ENCODE peak calls at places on chromosomes 2 and 18, in six cellular contexts. I, N, P, C, Z and M are unnamed samples.

GRCh38 chr2:55056024-55056521 is 5.8 kb upstream of the RTN4 start:
- DNase-seq in I (no peak), P (no peak), C (no peak), N (no peak), Z (peak; percentile 75), M (peak; percentile 40)

GRCh38 chr2:54559593-54560145 is 103.5 kb downstream of the SPTBN1 start:
- DNase-seq in C (peak; percentile 74), I (peak; percentile 37), N (no peak), P (peak; percentile 51), Z (peak; percentile 55), M (peak; percentile 46)

GRCh38 chr2:64325477-64325851 is 128.5 kb upstream of the LGALSL start:
- DNase-seq in Z (peak; percentile 56), P (no peak), C (no peak), N (no peak), I (no peak), M (no peak)

GRCh38 chr2:45496869-45497268 is 114.2 kb downstream of the SRBD1 start:
- DNase-seq in C (no peak), N (no peak), P (no peak), I (no peak), Z (no peak), M (no peak)

GRCh38 chr2:112053917-112054846 is 887 bp upstream of the TMEM87B start:
- DNase-seq in N (peak; percentile 100), Z (peak; percentile 99), P (peak; percentile 99), I (peak; percentile 99), C (peak; percentile 99), M (peak; percentile 97)

GRCh38 chr2:234521536-234521935 is 24.7 kb upstream of the ARL4C start:
- DNase-seq in I (no peak), Z (no peak), N (no peak), C (no peak), P (no peak), M (no peak)

GRCh38 chr2:24163186-24163585 is 11.7 kb upstream of the FAM228A start:
- DNase-seq in C (no peak), Z (no peak), P (no peak), N (no peak), I (no peak), M (no peak)

GRCh38 chr2:127641846-127642510 is 4.0 kb upstream of the GPR17 start:
- DNase-seq in I (no peak), Z (no peak), P (no peak), N (no peak), C (no peak), M (peak; percentile 62)

GRCh38 chr2:17648571-17648970 is 105.0 kb downstream of the SMC6 start:
- DNase-seq in N (no peak), C (no peak), P (no peak), Z (no peak), I (no peak), M (no peak)

GRCh38 chr2:237967463-237967871 is 653 bp downstream of the UBE2F start:
- DNase-seq in P (peak; percentile 71), N (peak; percentile 82), I (peak; percentile 37), Z (no peak), C (peak; percentile 62), M (peak; percentile 76)

GRCh38 chr2:117359266-117359970 is 455.1 kb upstream of the DDX18 start:
- DNase-seq in N (no peak), P (peak; percentile 52), C (no peak), I (no peak), Z (no peak), M (no peak)

GRCh38 chr2:144847347-144848080 is 327.6 kb upstream of the ZEB2 start:
- DNase-seq in N (no peak), I (no peak), P (no peak), Z (no peak), C (no peak), M (no peak)

GRCh38 chr18:63031439-63031838 is 288.1 kb downstream of the BCL2 start:
- DNase-seq in C (no peak), I (no peak), N (no peak), Z (no peak), P (no peak), M (no peak)

GRCh38 chr2:231611273-231612198 is 18.9 kb downstream of the TEX44 start:
- DNase-seq in I (peak; percentile 55), P (peak; percentile 89), N (no peak), Z (peak; percentile 87), C (no peak), M (peak; percentile 86)

GRCh38 chr2:150027164-150027563 is 439.6 kb upstream of the MMADHC start:
- DNase-seq in I (no peak), P (no peak), C (no peak), Z (no peak), N (no peak), M (no peak)

GRCh38 chr2:86622409-86622877 is 1.2 kb downstream of the RNF103 start:
- DNase-seq in N (peak; percentile 75), P (peak; percentile 69), Z (peak; percentile 43), I (peak; percentile 31), C (no peak), M (peak; percentile 50)

GRCh38 chr2:19346983-19347618 is 11.3 kb downstream of the OSR1 start:
- DNase-seq in C (no peak), N (no peak), Z (no peak), I (no peak), P (no peak), M (no peak)

GRCh38 chr2:168060956-168061750 is 186.2 kb downstream of the STK39 start:
- DNase-seq in C (no peak), P (no peak), Z (no peak), N (no peak), I (no peak), M (no peak)

GRCh38 chr2:36615214-36615613 is 17.2 kb upstream of the FEZ2 start:
- DNase-seq in P (peak; percentile 56), C (no peak), N (no peak), I (no peak), Z (peak; percentile 82), M (no peak)

GRCh38 chr2:67346718-67347407 is 50.3 kb upstream of the ETAA1 start:
- DNase-seq in P (no peak), I (no peak), N (no peak), Z (no peak), C (no peak), M (no peak)

GRCh38 chr18:79902640-79903039 is 48.8 kb downstream of the SLC66A2 start:
- DNase-seq in C (peak; percentile 47), I (no peak), P (no peak), N (peak; percentile 75), Z (no peak), M (no peak)

GRCh38 chr2:227411990-227412350 is 24.2 kb upstream of the SCYGR1 start:
- DNase-seq in C (no peak), Z (no peak), N (no peak), P (no peak), I (no peak), M (no peak)

DNA sequence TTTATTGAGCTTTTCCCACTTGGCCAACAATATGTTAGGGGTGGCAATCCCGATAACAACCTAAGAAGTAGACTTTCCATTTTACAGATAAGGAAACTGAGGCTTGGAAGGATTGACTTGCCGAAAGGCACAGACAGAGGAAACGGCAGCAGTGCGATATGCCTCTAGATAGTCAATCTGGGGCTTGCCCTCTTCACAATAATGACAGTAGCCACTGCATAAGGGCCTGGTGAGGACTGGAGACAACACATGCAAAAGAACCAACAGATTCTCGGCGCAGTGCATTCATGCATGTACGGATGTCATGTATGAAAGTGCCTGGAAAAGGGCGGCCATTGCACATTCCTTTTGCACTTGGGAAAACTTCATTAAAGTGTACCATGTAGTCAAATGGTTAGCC is 811.2 kb downstream of the RNF144A start:
- DNase-seq in Z (no peak), C (no peak), P (no peak), I (no peak), N (no peak), M (no peak)
- H3K4me3 ChIP-seq in Z (no peak overlapping the region), C (no peak overlapping the region), P (no peak overlapping the region), I (no peak overlapping the region), N (no peak overlapping the region), M (no peak overlapping the region)

GRCh38 chr2:26540306-26540705 is 62.4 kb upstream of the OTOF start:
- DNase-seq in Z (no peak), P (peak; percentile 66), C (no peak), I (no peak), N (peak; percentile 66), M (peak; percentile 64)

GRCh38 chr2:26542676-26543505 is 65.0 kb upstream of the OTOF start:
- DNase-seq in Z (no peak), I (no peak), N (peak; percentile 49), C (peak; percentile 23), P (peak; percentile 49), M (no peak)

GRCh38 chr2:26540977-26541376 is 63.1 kb upstream of the OTOF start:
- DNase-seq in P (peak; percentile 41), N (peak; percentile 9), Z (no peak), I (no peak), C (no peak), M (peak; percentile 73)

GRCh38 chr2:26541401-26542193 is 63.7 kb upstream of the OTOF start:
- DNase-seq in N (peak; percentile 2), P (peak; percentile 6), Z (no peak), C (peak; percentile 8), I (no peak), M (no peak)

GRCh38 chr2:26542194-26542455 is 64.2 kb upstream of the OTOF start:
- DNase-seq in P (peak; percentile 38), I (no peak), C (no peak), N (peak; percentile 13), Z (no peak), M (no peak)
- H3K27me3 ChIP-seq in P (no peaks in the 10 kb centered on the region), I (no peaks in the 10 kb centered on the region), C (no peaks in the 10 kb centered on the region), N (no peaks in the 10 kb centered on the region), Z (no peaks in the 10 kb centered on the region), M (no peaks in the 10 kb centered on the region)

DNA sequence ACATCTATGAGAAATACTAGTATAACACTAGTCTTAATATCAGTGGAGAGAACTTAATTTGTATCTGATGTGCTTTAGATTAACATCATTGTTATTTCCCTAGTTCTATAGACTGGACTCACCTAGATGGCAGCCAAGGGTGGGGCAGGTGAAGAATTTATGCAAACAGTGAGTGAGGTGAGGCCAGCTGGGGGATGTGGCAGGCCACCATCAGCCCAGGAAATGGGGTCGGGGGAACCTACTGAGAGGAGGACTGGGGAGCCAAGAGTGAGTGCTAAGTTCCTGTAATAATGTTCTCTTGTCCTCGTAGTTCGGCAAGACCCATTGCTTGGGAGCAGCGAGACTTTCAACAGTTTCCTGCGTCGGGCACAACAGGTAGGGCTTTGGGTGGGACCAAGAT is 2.5 kb downstream of the SNX17 start:
- DNase-seq in N (no peak), Z (peak; percentile 51), P (no peak), C (no peak), I (no peak), M (no peak)
- H3K36me3 ChIP-seq in N (no peaks in the 10 kb centered on the region), Z (peaks cover 15% of the 10 kb centered on the region), P (peaks cover 68% of the 10 kb centered on the region), C (peaks cover 6% of the 10 kb centered on the region), I (no peaks in the 10 kb centered on the region), M (peaks cover 35% of the 10 kb centered on the region)

DNA sequence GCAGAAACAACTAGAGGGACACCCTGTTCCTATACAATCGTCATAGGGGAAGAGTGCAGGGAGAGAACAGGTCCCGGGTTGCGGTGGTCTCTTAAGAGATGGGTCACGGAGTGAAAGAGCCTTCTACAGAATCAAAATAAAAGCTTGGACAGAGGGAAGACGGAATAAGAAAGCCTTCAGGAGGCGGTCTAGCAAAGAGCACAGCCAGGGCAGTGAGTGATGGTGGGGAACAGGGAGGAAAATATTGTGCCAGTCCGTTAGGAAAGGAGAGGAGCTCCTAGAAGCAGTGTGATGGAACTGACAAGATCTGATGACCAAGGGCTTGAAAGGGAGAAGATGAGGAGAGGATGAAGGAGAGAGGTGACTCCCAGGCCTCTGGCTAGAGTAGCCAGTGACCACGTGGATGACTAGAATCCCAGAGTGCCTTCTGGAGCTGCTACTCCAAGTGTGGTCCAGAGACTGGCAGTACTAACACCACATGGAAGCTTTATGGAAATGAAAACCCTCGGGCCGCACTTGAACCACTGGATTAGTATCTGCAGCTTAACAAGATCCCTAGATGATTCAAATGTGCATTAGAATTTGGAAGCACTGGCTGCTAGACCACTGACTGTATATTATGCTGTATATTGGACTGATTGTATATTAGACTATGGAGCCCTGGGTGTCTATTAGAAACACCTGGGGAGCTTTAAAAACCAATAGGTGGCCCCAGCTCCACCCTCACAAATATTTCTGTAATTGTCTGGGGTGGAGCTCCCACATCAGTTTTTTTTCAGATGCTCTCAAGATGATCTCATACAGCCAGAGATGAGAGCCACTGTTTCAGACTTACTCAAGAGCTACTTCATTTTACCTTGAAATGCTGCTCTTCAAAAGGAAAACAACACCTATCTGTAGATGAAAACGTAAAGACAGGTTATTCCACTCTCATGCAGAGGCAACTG is 1.1 kb upstream of the EVA1A start:
- DNase-seq in I (no peak), P (no peak), Z (no peak), C (no peak), N (no peak), M (no peak)
- H3K4me3 ChIP-seq in I (no peak overlapping the region), P (no peak overlapping the region), Z (no peak overlapping the region), C (peak overlapping the region; percentile 45), N (no peak overlapping the region), M (peak overlapping the region; percentile 71)